ENCODE peak calls at places on chromosome 4, in seven cellular contexts. A is heart right ventricle, F is choroid plexus epithelial cell, P is cardiac fibroblast, Q is fibroblast of the conjunctiva, D is EH, H is upper lobe of right lung. G is an unnamed sample.

GRCh38 chr4:95153182-95153581 is 395.4 kb downstream of the BMPR1B start:
- DNase-seq in A (no peak), F (peak), P (no peak), Q (no peak), D (no peak), H (no peak), G (no peak)

GRCh38 chr4:133865606-133866327 is 335.8 kb downstream of the PABPC4L start:
- DNase-seq in A (no peak), F (peak), P (peak), Q (peak), D (peak), H (no peak), G (peak)

GRCh38 chr4:16443504-16444088 is 217.3 kb upstream of the TAPT1 start:
- DNase-seq in A (no peak), F (peak), P (peak), Q (peak), D (peak), H (no peak), G (peak)

GRCh38 chr4:85358831-85359230 is 116.1 kb upstream of the ARHGAP24 start:
- DNase-seq in A (no peak), F (no peak), P (no peak), Q (no peak), D (no peak), H (no peak), G (no peak)

GRCh38 chr4:183038436-183038835 is 60.6 kb upstream of the WWC2 start:
- DNase-seq in A (no peak), F (no peak), P (no peak), Q (no peak), D (peak), H (no peak), G (no peak)

GRCh38 chr4:87734936-87735335 is 64.4 kb upstream of the IBSP start:
- DNase-seq in A (no peak), F (no peak), P (no peak), Q (no peak), D (no peak), H (no peak), G (no peak)

GRCh38 chr4:7368296-7368695 is 66.4 kb downstream of the PSAPL1 start:
- DNase-seq in A (no peak), F (no peak), P (no peak), Q (no peak), D (no peak), H (peak), G (no peak)

GRCh38 chr4:43089730-43090129 is 197.2 kb downstream of the GRXCR1 start:
- DNase-seq in A (no peak), F (no peak), P (no peak), Q (no peak), D (no peak), H (no peak), G (no peak)

GRCh38 chr4:107825072-107825789 is 499 bp downstream of the SGMS2 start:
- DNase-seq in A (peak), F (peak), P (peak), Q (no peak), D (peak), H (peak), G (peak)

GRCh38 chr4:1463088-1463926 is 57.1 kb upstream of the NKX1-1 start:
- DNase-seq in A (no peak), F (peak), P (peak), Q (no peak), D (peak), H (peak), G (no peak)

GRCh38 chr4:27062256-27062655 is 201.6 kb downstream of the STIM2 start:
- DNase-seq in A (no peak), F (no peak), P (no peak), Q (no peak), D (no peak), H (no peak), G (no peak)

GRCh38 chr4:169225812-169226211 is 44.9 kb downstream of the SH3RF1 start:
- DNase-seq in A (no peak), F (no peak), P (no peak), Q (no peak), D (peak), H (no peak), G (peak)

GRCh38 chr4:31156221-31156620 is 436.1 kb downstream of the PCDH7 start:
- DNase-seq in A (no peak), F (no peak), P (no peak), Q (no peak), D (no peak), H (no peak), G (no peak)

GRCh38 chr4:54493862-54494261 is 163.9 kb upstream of the KIT start:
- DNase-seq in A (no peak), F (no peak), P (no peak), Q (no peak), D (peak), H (no peak), G (no peak)

GRCh38 chr4:20248155-20248558 is 3.5 kb upstream of the SLIT2 start:
- DNase-seq in A (no peak), F (peak), P (peak), Q (peak), D (peak), H (no peak), G (peak)

GRCh38 chr4:151219938-151220337 is 57.0 kb upstream of the PRSS48 start:
- DNase-seq in A (no peak), F (no peak), P (no peak), Q (no peak), D (no peak), H (no peak), G (no peak)

GRCh38 chr4:59553063-59553738 is 1646.9 kb upstream of the ADGRL3 start:
- DNase-seq in A (no peak), F (peak), P (peak), Q (no peak), D (peak), H (no peak), G (peak)

GRCh38 chr4:3527914-3528876 is 4.0 kb downstream of the LRPAP1 start:
- DNase-seq in A (no peak), F (no peak), P (no peak), Q (no peak), D (no peak), H (peak), G (no peak)

GRCh38 chr4:34733185-34733916 is 1511.0 kb downstream of the ARAP2 start:
- DNase-seq in A (no peak), F (peak), P (no peak), Q (no peak), D (no peak), H (no peak), G (no peak)

GRCh38 chr4:1305261-1305711 is 15.6 kb downstream of the MAEA start:
- DNase-seq in A (no peak), F (no peak), P (no peak), Q (no peak), D (no peak), H (no peak), G (no peak)

GRCh38 chr4:175584172-175584571 is 227.9 kb downstream of the GPM6A start:
- DNase-seq in A (no peak), F (no peak), P (no peak), Q (no peak), D (no peak), H (no peak), G (no peak)

GRCh38 chr4:145736241-145736831 is 56.4 kb downstream of the C4orf51 start:
- DNase-seq in A (peak), F (no peak), P (peak), Q (peak), D (peak), H (peak), G (peak)

GRCh38 chr4:7323461-7323871 is 111.3 kb downstream of the PSAPL1 start:
- DNase-seq in A (no peak), F (no peak), P (no peak), Q (no peak), D (no peak), H (no peak), G (no peak)

GRCh38 chr4:79913581-79913980 is 159.4 kb downstream of the ANTXR2 start:
- DNase-seq in A (no peak), F (peak), P (peak), Q (no peak), D (peak), H (no peak), G (no peak)

GRCh38 chr4:40629401-40630334 is at the start of gene RBM47:
- DNase-seq in A (peak), F (peak), P (peak), Q (no peak), D (peak), H (peak), G (peak)

GRCh38 chr4:33381806-33382205 is 2661.6 kb downstream of the PCDH7 start:
- DNase-seq in A (no peak), F (no peak), P (no peak), Q (no peak), D (no peak), H (no peak), G (no peak)

G was measured in endothelial cell of umbilical vein.